ENCODE peak calls at places on chromosomes 11 and 22, in six cellular contexts. One of them, this sample, is unnamed. For H3K27me3, the result is how much of the 10 kb centered on the place peaks cover.

GRCh38 chr11:46914363-46914762 is 4.0 kb downstream of the LRP4 start:
- DNase-seq in stomach: no peak
- DNase-seq in esophagus muscularis mucosa: no peak
- DNase-seq in HepG2: no peak
- DNase-seq in spleen: no peak
- DNase-seq in HL-60: no peak
- DNase-seq in this sample: no peak

GRCh38 chr11:87432006-87432405 is 394.3 kb downstream of the TMEM135 start:
- DNase-seq in stomach: no peak
- DNase-seq in esophagus muscularis mucosa: no peak
- DNase-seq in HepG2: no peak
- DNase-seq in spleen: no peak
- DNase-seq in HL-60: no peak
- DNase-seq in this sample: no peak

GRCh38 chr11:119481667-119482400 is 58.9 kb upstream of the THY1 start:
- DNase-seq in stomach: peak
- DNase-seq in esophagus muscularis mucosa: no peak
- DNase-seq in HepG2: no peak
- DNase-seq in spleen: peak
- DNase-seq in HL-60: no peak
- DNase-seq in this sample: peak

GRCh38 chr11:23903044-23903704 is 593.7 kb upstream of the LUZP2 start:
- DNase-seq in stomach: no peak
- DNase-seq in esophagus muscularis mucosa: no peak
- DNase-seq in HepG2: peak
- DNase-seq in spleen: no peak
- DNase-seq in HL-60: no peak
- DNase-seq in this sample: no peak

GRCh38 chr11:109196016-109196415 is 226.0 kb upstream of the C11orf87 start:
- DNase-seq in stomach: no peak
- DNase-seq in esophagus muscularis mucosa: no peak
- DNase-seq in HepG2: no peak
- DNase-seq in spleen: no peak
- DNase-seq in HL-60: no peak
- DNase-seq in this sample: no peak

GRCh38 chr22:25083414-25084166 is 116.1 kb upstream of the CRYBB3 start:
- DNase-seq in stomach: no peak
- DNase-seq in esophagus muscularis mucosa: no peak
- DNase-seq in HepG2: peak
- DNase-seq in spleen: no peak
- DNase-seq in HL-60: no peak
- DNase-seq in this sample: no peak

GRCh38 chr22:48089601-48090331 is 1327.3 kb downstream of the TBC1D22A start:
- DNase-seq in stomach: no peak
- DNase-seq in esophagus muscularis mucosa: no peak
- DNase-seq in HepG2: no peak
- DNase-seq in spleen: peak
- DNase-seq in HL-60: no peak
- DNase-seq in this sample: no peak

GRCh38 chr11:134449713-134450112 is 37.7 kb upstream of the B3GAT1 start:
- DNase-seq in stomach: no peak
- DNase-seq in esophagus muscularis mucosa: no peak
- DNase-seq in HepG2: no peak
- DNase-seq in spleen: no peak
- DNase-seq in HL-60: no peak
- DNase-seq in this sample: no peak

GRCh38 chr11:62108971-62109391 is 14.8 kb upstream of the INCENP start:
- DNase-seq in stomach: no peak
- DNase-seq in esophagus muscularis mucosa: no peak
- DNase-seq in HepG2: no peak
- DNase-seq in spleen: no peak
- DNase-seq in HL-60: peak
- DNase-seq in this sample: peak

GRCh38 chr11:61768376-61769076 is 16.1 kb downstream of the MYRF start:
- DNase-seq in stomach: peak
- DNase-seq in esophagus muscularis mucosa: no peak
- DNase-seq in HepG2: no peak
- DNase-seq in spleen: no peak
- DNase-seq in HL-60: no peak
- DNase-seq in this sample: no peak

GRCh38 chr11:102836290-102836875 is 7.0 kb downstream of the MMP3 start:
- DNase-seq in stomach: no peak
- DNase-seq in esophagus muscularis mucosa: no peak
- DNase-seq in HepG2: no peak
- DNase-seq in spleen: no peak
- DNase-seq in HL-60: no peak
- DNase-seq in this sample: no peak

GRCh38 chr11:124983674-124984511 is 29.9 kb downstream of the CCDC15 start:
- DNase-seq in stomach: no peak
- DNase-seq in esophagus muscularis mucosa: no peak
- DNase-seq in HepG2: no peak
- DNase-seq in spleen: no peak
- DNase-seq in HL-60: no peak
- DNase-seq in this sample: no peak

GRCh38 chr11:111571829-111572501 is 30.3 kb upstream of the SIK2 start:
- DNase-seq in stomach: no peak
- DNase-seq in esophagus muscularis mucosa: no peak
- DNase-seq in HepG2: peak
- DNase-seq in spleen: no peak
- DNase-seq in HL-60: no peak
- DNase-seq in this sample: no peak

GRCh38 chr11:59787816-59788215 is 22.8 kb downstream of the MRPL16 start:
- DNase-seq in stomach: no peak
- DNase-seq in esophagus muscularis mucosa: no peak
- DNase-seq in HepG2: no peak
- DNase-seq in spleen: no peak
- DNase-seq in HL-60: no peak
- DNase-seq in this sample: no peak

GRCh38 chr22:48218889-48219420 is 1456.5 kb downstream of the TBC1D22A start:
- DNase-seq in stomach: no peak
- DNase-seq in esophagus muscularis mucosa: peak
- DNase-seq in HepG2: no peak
- DNase-seq in spleen: no peak
- DNase-seq in HL-60: no peak
- DNase-seq in this sample: no peak

GRCh38 chr22:41848468-41848867 is 15.6 kb downstream of the SREBF2 start:
- DNase-seq in stomach: peak
- DNase-seq in esophagus muscularis mucosa: no peak
- DNase-seq in HepG2: no peak
- DNase-seq in spleen: peak
- DNase-seq in HL-60: peak
- DNase-seq in this sample: no peak

GRCh38 chr22:26894766-26895485 is 237.5 kb downstream of the MIAT start:
- DNase-seq in stomach: no peak
- DNase-seq in esophagus muscularis mucosa: peak
- DNase-seq in HepG2: peak
- DNase-seq in spleen: no peak
- DNase-seq in HL-60: no peak
- DNase-seq in this sample: peak

GRCh38 chr22:24270556-24271405 is at the start of gene SPECC1L:
- DNase-seq in stomach: peak
- DNase-seq in esophagus muscularis mucosa: peak
- DNase-seq in HepG2: peak
- DNase-seq in spleen: peak
- DNase-seq in HL-60: peak
- DNase-seq in this sample: peak

GRCh38 chr22:44157916-44158618 is 22.7 kb upstream of the PARVG start:
- DNase-seq in stomach: no peak
- DNase-seq in esophagus muscularis mucosa: no peak
- DNase-seq in HepG2: no peak
- DNase-seq in spleen: no peak
- DNase-seq in HL-60: no peak
- DNase-seq in this sample: no peak

GRCh38 chr11:37505406-37505805 is 907.4 kb upstream of the RAG2 start:
- DNase-seq in stomach: no peak
- DNase-seq in esophagus muscularis mucosa: no peak
- DNase-seq in HepG2: no peak
- DNase-seq in spleen: no peak
- DNase-seq in HL-60: no peak
- DNase-seq in this sample: no peak

GRCh38 chr11:16925495-16926065 is 88.6 kb downstream of the PLEKHA7 start:
- DNase-seq in stomach: no peak
- DNase-seq in esophagus muscularis mucosa: no peak
- DNase-seq in HepG2: peak
- DNase-seq in spleen: peak
- DNase-seq in HL-60: no peak
- DNase-seq in this sample: no peak

GRCh38 chr11:62832346-62833234 is at the start of gene TEX54:
- DNase-seq in stomach: peak
- DNase-seq in esophagus muscularis mucosa: no peak
- DNase-seq in HepG2: no peak
- DNase-seq in spleen: peak
- DNase-seq in HL-60: no peak
- DNase-seq in this sample: no peak

GRCh38 chr11:23924226-23924625 is 572.6 kb upstream of the LUZP2 start:
- DNase-seq in stomach: no peak
- DNase-seq in esophagus muscularis mucosa: no peak
- DNase-seq in HepG2: no peak
- DNase-seq in spleen: no peak
- DNase-seq in HL-60: no peak
- DNase-seq in this sample: no peak

GRCh38 chr11:114738954-114739353 is 60.6 kb downstream of the NXPE2 start:
- DNase-seq in stomach: peak
- DNase-seq in esophagus muscularis mucosa: no peak
- DNase-seq in HepG2: peak
- DNase-seq in spleen: no peak
- DNase-seq in HL-60: peak
- DNase-seq in this sample: no peak
- TF ChIP-seq CTCF in stomach: no peak
- TF ChIP-seq CTCF in esophagus muscularis mucosa: peak
- TF ChIP-seq CTCF in HepG2: peak
- TF ChIP-seq CTCF in spleen: peak
- TF ChIP-seq CTCF in HL-60: peak
- TF ChIP-seq CTCF in this sample: peak

GRCh38 chr22:37262346-37262745 is 18.3 kb upstream of the RAC2 start:
- DNase-seq in stomach: no peak
- DNase-seq in esophagus muscularis mucosa: no peak
- DNase-seq in HepG2: no peak
- DNase-seq in spleen: peak
- DNase-seq in HL-60: no peak
- DNase-seq in this sample: no peak
- H3K27me3 ChIP-seq in stomach: under half
- H3K27me3 ChIP-seq in esophagus muscularis mucosa: half or more
- H3K27me3 ChIP-seq in HepG2: under half
- H3K27me3 ChIP-seq in spleen: under half
- H3K27me3 ChIP-seq in HL-60: under half
- H3K27me3 ChIP-seq in this sample: under half

GRCh38 chr11:110251837-110252236 is 44.6 kb downstream of the RDX start:
- DNase-seq in stomach: peak
- DNase-seq in esophagus muscularis mucosa: no peak
- DNase-seq in HepG2: no peak
- DNase-seq in spleen: no peak
- DNase-seq in HL-60: no peak
- DNase-seq in this sample: no peak
- TF ChIP-seq POLR2AphosphoS5 in stomach: peak
- TF ChIP-seq POLR2AphosphoS5 in esophagus muscularis mucosa: no peak
- TF ChIP-seq POLR2AphosphoS5 in HepG2: no peak
- TF ChIP-seq POLR2AphosphoS5 in spleen: no peak
- TF ChIP-seq POLR2AphosphoS5 in HL-60: no peak
- TF ChIP-seq POLR2AphosphoS5 in this sample: no peak

GRCh38 chr11:94417386-94417987 is 16.3 kb upstream of the GPR83 start:
- DNase-seq in stomach: no peak
- DNase-seq in esophagus muscularis mucosa: no peak
- DNase-seq in HepG2: peak
- DNase-seq in spleen: no peak
- DNase-seq in HL-60: no peak
- DNase-seq in this sample: no peak
- TF ChIP-seq CTCF in stomach: no peak
- TF ChIP-seq CTCF in esophagus muscularis mucosa: peak
- TF ChIP-seq CTCF in HepG2: peak
- TF ChIP-seq CTCF in spleen: peak
- TF ChIP-seq CTCF in HL-60: peak
- TF ChIP-seq CTCF in this sample: no peak

GRCh38 chr11:2439820-2440219 is 4.5 kb downstream of the TRPM5 start:
- DNase-seq in stomach: no peak
- DNase-seq in esophagus muscularis mucosa: no peak
- DNase-seq in HepG2: no peak
- DNase-seq in spleen: no peak
- DNase-seq in HL-60: no peak
- DNase-seq in this sample: no peak
- H3K27me3 ChIP-seq in stomach: under half
- H3K27me3 ChIP-seq in esophagus muscularis mucosa: half or more
- H3K27me3 ChIP-seq in HepG2: under half
- H3K27me3 ChIP-seq in spleen: half or more
- H3K27me3 ChIP-seq in HL-60: under half
- H3K27me3 ChIP-seq in this sample: under half

This sample was measured in vagina.